ENCODE peak calls at places on chromosomes 1 and 21, in five cellular contexts. O is NCI-H748 treated with DMSO at 0.1 percent for 48 hours; Z is activated naive CD8-positive, alpha-beta T cell treated with anti-CD3 and anti-CD28 coated beads for 36 hours; B is LNCaP clone FGC; W is naive B cell. K is an unnamed sample.

GRCh38 chr1:150615346-150616201 is 13.8 kb downstream of the ENSA start:
- DNase-seq in B (no peak), W (no peak), Z (no peak), O (no peak), K (no peak)

GRCh38 chr1:215360786-215361185 is 206.3 kb upstream of the KCTD3 start:
- DNase-seq in B (no peak), W (no peak), O (no peak), Z (no peak), K (no peak)

GRCh38 chr1:63189677-63190076 is 132.7 kb upstream of the FOXD3 start:
- DNase-seq in Z (no peak), O (peak), B (no peak), W (no peak), K (no peak)

GRCh38 chr1:47023268-47024137 is at the start of gene CYP4X1:
- DNase-seq in Z (no peak), B (no peak), W (no peak), O (no peak), K (no peak)

GRCh38 chr21:28345934-28346333 is 646.7 kb downstream of the LTN1 start:
- DNase-seq in B (no peak), O (no peak), W (no peak), Z (no peak), K (no peak)

GRCh38 chr1:145918992-145919939 is 749 bp upstream of the PEX11B start:
- DNase-seq in W (no peak), O (peak), B (peak), Z (peak), K (peak)

GRCh38 chr1:94980049-94980908 is 53.4 kb upstream of the CNN3 start:
- DNase-seq in Z (no peak), O (no peak), B (no peak), W (no peak), K (no peak)

GRCh38 chr1:6690186-6690585 is 11.4 kb downstream of the DNAJC11 start:
- DNase-seq in Z (no peak), W (no peak), B (no peak), O (no peak), K (no peak)

GRCh38 chr1:116880952-116881351 is 28.8 kb upstream of the PTGFRN start:
- DNase-seq in W (no peak), B (no peak), O (no peak), Z (no peak), K (no peak)

GRCh38 chr1:92752719-92753118 is 32.2 kb downstream of the EVI5 start:
- DNase-seq in O (no peak), B (no peak), Z (no peak), W (no peak), K (no peak)

GRCh38 chr1:214281902-214282695 is 1.1 kb downstream of the SMYD2 start:
- DNase-seq in W (no peak), O (peak), Z (no peak), B (no peak), K (no peak)

GRCh38 chr1:216178266-216178665 is 245.0 kb downstream of the USH2A start:
- DNase-seq in B (no peak), Z (no peak), W (no peak), O (no peak), K (no peak)

GRCh38 chr1:208183977-208184901 is 59.9 kb downstream of the PLXNA2 start:
- DNase-seq in Z (no peak), B (no peak), W (no peak), O (no peak), K (no peak)

GRCh38 chr1:78591971-78592370 is 28.3 kb upstream of the IFI44L start:
- DNase-seq in O (no peak), W (no peak), B (no peak), Z (no peak), K (no peak)

GRCh38 chr1:91889717-91890459 is 3.9 kb upstream of the TGFBR3 start:
- DNase-seq in Z (no peak), B (peak), W (no peak), O (no peak), K (no peak)

GRCh38 chr1:11526071-11526895 is 47.3 kb downstream of the DISP3 start:
- DNase-seq in W (no peak), Z (no peak), B (no peak), O (no peak), K (no peak)

GRCh38 chr1:227907439-227908015 is 40.2 kb downstream of the WNT9A start:
- DNase-seq in B (no peak), Z (no peak), W (no peak), O (no peak), K (no peak)

GRCh38 chr21:44379991-44380865 is 26.8 kb downstream of the TRPM2 start:
- DNase-seq in O (no peak), Z (no peak), W (no peak), B (no peak), K (no peak)